ENCODE peak calls at places on chromosomes 3 and 15, in four cellular contexts. P is uterus, L is SJSA1, F is body of pancreas. S is an unnamed sample.

GRCh38 chr3:74787008-74787407 is 172.5 kb upstream of the CNTN3 start:
- DNase-seq in P (no peak), L (no peak), F (no peak), S (no peak)

GRCh38 chr3:46368569-46368968 is 2.2 kb upstream of the CCR5 start:
- DNase-seq in P (no peak), L (no peak), F (peak; percentile 14), S (peak; percentile 58)

GRCh38 chr15:95085056-95085455 is 853.7 kb downstream of the MCTP2 start:
- DNase-seq in P (no peak), L (no peak), F (no peak), S (no peak)

GRCh38 chr3:105899528-105899927 is 30.7 kb upstream of the CBLB start:
- DNase-seq in P (no peak), L (no peak), F (no peak), S (no peak)

GRCh38 chr3:44762170-44762677 is 630 bp downstream of the KIF15 start:
- DNase-seq in P (no peak), L (no peak), F (no peak), S (no peak)

GRCh38 chr3:155745795-155746550 is 1.1 kb upstream of the PLCH1 start:
- DNase-seq in P (no peak), L (no peak), F (peak; percentile 21), S (peak; percentile 53)

GRCh38 chr15:39125904-39126303 is 455.0 kb upstream of the THBS1 start:
- DNase-seq in P (no peak), L (no peak), F (peak; percentile 27), S (no peak)

GRCh38 chr3:14766428-14767244 is 52.1 kb upstream of the FGD5 start:
- DNase-seq in P (no peak), L (no peak), F (no peak), S (no peak)

GRCh38 chr3:36704280-36704679 is 60.1 kb downstream of the DCLK3 start:
- DNase-seq in P (no peak), L (no peak), F (no peak), S (no peak)

GRCh38 chr3:122324871-122325323 is at the start of gene CSTA:
- DNase-seq in P (no peak), L (no peak), F (no peak), S (no peak)

GRCh38 chr15:39629376-39629775 is 48.5 kb downstream of the THBS1 start:
- DNase-seq in P (no peak), L (no peak), F (no peak), S (no peak)

GRCh38 chr3:32577621-32578556 is 7.2 kb upstream of the DYNC1LI1 start:
- DNase-seq in P (no peak), L (no peak), F (no peak), S (no peak)

GRCh38 chr3:58357402-58357801 is 24.7 kb downstream of the PXK start:
- DNase-seq in P (no peak), L (no peak), F (no peak), S (no peak)
- H3K4me1 ChIP-seq in P (no peaks in the 10 kb centered on the region), L (peaks cover 11% of the 10 kb centered on the region), F (no peaks in the 10 kb centered on the region), S (peaks cover 4% of the 10 kb centered on the region)

DNA sequence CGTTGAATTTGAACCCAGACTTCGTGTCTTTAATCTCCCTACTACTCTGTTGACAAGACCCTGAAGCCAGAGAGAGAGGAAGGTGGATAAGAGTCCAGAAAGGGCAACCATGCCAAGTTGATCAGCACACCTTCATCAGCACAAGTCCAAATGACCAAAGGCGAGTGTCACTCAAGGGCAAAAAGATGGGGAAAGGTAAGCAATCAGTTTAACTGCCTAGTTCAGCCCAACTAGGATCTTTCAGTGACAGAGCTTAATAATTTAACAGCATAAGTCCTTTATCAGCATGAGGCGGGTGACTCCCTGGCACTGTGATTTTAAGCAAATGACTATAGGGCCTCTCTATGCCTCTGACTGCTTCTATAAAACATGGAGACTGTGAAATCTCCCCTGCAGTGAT is 6.2 kb downstream of the SUCLG2 start:
- DNase-seq in P (no peak), L (no peak), F (no peak), S (no peak)
- H3K4me1 ChIP-seq in P (peaks cover 3% of the 10 kb centered on the region), L (peaks cover 40% of the 10 kb centered on the region), F (peaks cover 53% of the 10 kb centered on the region), S (peaks cover 15% of the 10 kb centered on the region)

DNA sequence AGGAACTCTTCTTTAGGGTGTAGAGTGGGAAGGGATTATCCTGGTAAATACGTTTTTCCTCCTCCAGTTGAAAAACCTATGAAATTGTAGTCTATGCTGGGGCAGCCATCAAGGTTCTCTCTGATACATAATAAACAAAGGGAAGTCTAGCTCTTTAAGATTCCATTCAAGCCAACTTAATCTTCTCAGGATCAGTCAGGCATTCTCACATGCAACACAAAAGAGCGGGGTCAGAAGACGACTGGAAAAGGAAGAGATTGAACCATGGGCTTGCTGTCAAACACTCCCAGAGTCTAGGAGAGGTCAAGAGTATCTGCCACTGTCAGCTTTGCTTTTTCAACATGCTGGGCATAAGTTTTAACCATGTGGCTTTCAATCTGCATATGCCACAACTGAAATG is 8.4 kb downstream of the TRAT1 start:
- DNase-seq in P (no peak), L (no peak), F (no peak), S (no peak)
- H3K4me1 ChIP-seq in P (no peaks in the 10 kb centered on the region), L (no peaks in the 10 kb centered on the region), F (no peaks in the 10 kb centered on the region), S (no peaks in the 10 kb centered on the region)

GRCh38 chr3:172152869-172153268 is 113.5 kb downstream of the FNDC3B start:
- DNase-seq in P (no peak), L (peak; percentile 54), F (no peak), S (peak; percentile 35)
- H3K4me1 ChIP-seq in P (peaks cover 6% of the 10 kb centered on the region), L (peaks cover 56% of the 10 kb centered on the region), F (peaks cover 68% of the 10 kb centered on the region), S (peaks cover 30% of the 10 kb centered on the region)

GRCh38 chr3:11037966-11038365 is 45.4 kb downstream of the SLC6A1 start:
- DNase-seq in P (no peak), L (no peak), F (no peak), S (no peak)
- H3K4me1 ChIP-seq in P (no peaks in the 10 kb centered on the region), L (no peaks in the 10 kb centered on the region), F (no peaks in the 10 kb centered on the region), S (no peaks in the 10 kb centered on the region)

GRCh38 chr3:50169232-50169631 is 14.1 kb downstream of the SEMA3F start:
- DNase-seq in P (no peak), L (no peak), F (no peak), S (no peak)

GRCh38 chr3:50167782-50168317 is 12.7 kb downstream of the SEMA3F start:
- DNase-seq in P (no peak), L (no peak), F (no peak), S (peak; percentile 12)

GRCh38 chr3:50169858-50170257 is 14.7 kb downstream of the SEMA3F start:
- DNase-seq in P (no peak), L (no peak), F (no peak), S (no peak)

GRCh38 chr3:50168388-50168787 is 13.3 kb downstream of the SEMA3F start:
- DNase-seq in P (no peak), L (no peak), F (no peak), S (peak; percentile 77)

GRCh38 chr3:50168791-50169190 is 13.7 kb downstream of the SEMA3F start:
- DNase-seq in P (no peak), L (no peak), F (no peak), S (no peak)
- H3K4me1 ChIP-seq in P (peaks cover 17% of the 10 kb centered on the region), L (peaks cover 9% of the 10 kb centered on the region), F (peaks cover 27% of the 10 kb centered on the region), S (peaks cover 32% of the 10 kb centered on the region)

DNA sequence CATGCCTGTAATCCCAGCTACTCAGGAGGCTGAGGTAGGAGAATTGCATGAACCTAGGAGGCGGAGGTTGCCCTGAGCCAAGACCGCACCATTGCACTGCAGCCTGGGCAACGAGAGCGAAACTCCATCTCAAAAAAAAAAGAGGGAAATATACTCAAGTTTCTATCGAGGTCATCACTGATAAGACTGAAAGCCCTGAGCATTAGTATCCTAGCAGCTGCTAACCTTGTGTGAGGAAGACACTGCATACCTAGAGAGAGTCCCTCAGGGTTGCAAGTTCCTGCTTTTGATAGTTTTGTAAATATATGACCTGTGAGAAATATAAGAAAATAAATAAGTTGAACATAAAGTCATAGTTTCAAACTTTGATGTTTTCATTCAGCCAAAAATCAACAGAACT is 20.0 kb upstream of the USP3 start:
- DNase-seq in P (no peak), L (no peak), F (no peak), S (no peak)
- H3K4me1 ChIP-seq in P (no peaks in the 10 kb centered on the region), L (peaks cover 52% of the 10 kb centered on the region), F (no peaks in the 10 kb centered on the region), S (peaks cover 1% of the 10 kb centered on the region)

GRCh38 chr3:52222319-52223221 is 2.9 kb downstream of the TLR9 start:
- DNase-seq in P (no peak), L (no peak), F (no peak), S (no peak)
- H3K4me1 ChIP-seq in P (no peaks in the 10 kb centered on the region), L (peaks cover under 1% of the 10 kb centered on the region), F (peaks cover 11% of the 10 kb centered on the region), S (peaks cover 8% of the 10 kb centered on the region)

GRCh38 chr3:100265016-100265415 is 4.2 kb downstream of the TBC1D23 start:
- DNase-seq in P (no peak), L (no peak), F (no peak), S (no peak)

GRCh38 chr3:100268986-100269385 is 8.2 kb downstream of the TBC1D23 start:
- DNase-seq in P (no peak), L (no peak), F (no peak), S (no peak)

GRCh38 chr3:100264242-100264641 is 3.5 kb downstream of the TBC1D23 start:
- DNase-seq in P (no peak), L (no peak), F (no peak), S (no peak)

GRCh38 chr3:100268156-100268555 is 7.4 kb downstream of the TBC1D23 start:
- DNase-seq in P (no peak), L (no peak), F (no peak), S (no peak)

GRCh38 chr3:100266531-100266930 is 5.7 kb downstream of the TBC1D23 start:
- DNase-seq in P (no peak), L (no peak), F (no peak), S (no peak)
- H3K4me1 ChIP-seq in P (peaks cover 6% of the 10 kb centered on the region), L (peaks cover 33% of the 10 kb centered on the region), F (peaks cover 66% of the 10 kb centered on the region), S (no peaks in the 10 kb centered on the region)